ENCODE peak calls at places on chromosome 14, in eight cellular contexts. F is colonic mucosa, Y is lower lobe of right lung, S is neural progenitor cell, W is ovary, Z is GM23248, B is breast epithelium, J is heart right ventricle. P is an unnamed sample. For H3K36me3, the result is how much of the 10 kb centered on the place peaks cover.

GRCh38 chr14:68942281-68943035 is 36.6 kb downstream of the ACTN1 start:
- DNase-seq in W (no peak), J (no peak), F (no peak), S (no peak), Z (no peak), B (no peak), Y (no peak), P (no peak)

GRCh38 chr14:74867673-74868072 is 8.3 kb downstream of the PROX2 start:
- DNase-seq in W (no peak), B (peak), Y (no peak), J (no peak), S (no peak), F (no peak), Z (peak), P (no peak)

GRCh38 chr14:88563845-88564244 is 1.0 kb downstream of the ZC3H14 start:
- DNase-seq in J (no peak), Z (peak), S (peak), Y (no peak), F (no peak), W (no peak), B (no peak), P (no peak)

GRCh38 chr14:89196561-89196960 is 220.5 kb downstream of the FOXN3 start:
- DNase-seq in J (no peak), Y (no peak), B (no peak), F (no peak), W (no peak), S (no peak), Z (no peak), P (no peak)

GRCh38 chr14:105050551-105050897 is 14.7 kb downstream of the GPR132 start:
- DNase-seq in J (no peak), Y (peak), B (peak), W (no peak), S (no peak), F (peak), Z (peak), P (no peak)

GRCh38 chr14:30058401-30058800 is 130.8 kb upstream of the PRKD1 start:
- DNase-seq in J (no peak), W (no peak), Z (peak), Y (no peak), F (no peak), S (no peak), B (no peak), P (no peak)

GRCh38 chr14:69153848-69154208 is 909 bp upstream of the DCAF5 start:
- DNase-seq in F (peak), W (peak), J (no peak), B (no peak), Z (peak), S (peak), Y (no peak), P (no peak)

GRCh38 chr14:35332517-35333346 is 40.5 kb downstream of the PSMA6 start:
- DNase-seq in Y (no peak), S (no peak), W (no peak), Z (peak), B (no peak), J (no peak), F (peak), P (no peak)

GRCh38 chr14:44886860-44887595 is 74.7 kb downstream of the KLHL28 start:
- DNase-seq in J (no peak), F (no peak), B (no peak), Z (no peak), Y (no peak), S (no peak), W (no peak), P (no peak)

GRCh38 chr14:101499080-101499479 is 62.2 kb upstream of the DIO3 start:
- DNase-seq in B (no peak), W (peak), J (no peak), F (peak), S (no peak), Z (no peak), Y (peak), P (no peak)

GRCh38 chr14:69704319-69704718 is 62.6 kb upstream of the SRSF5 start:
- DNase-seq in J (no peak), Z (no peak), Y (no peak), W (no peak), F (no peak), B (no peak), S (no peak), P (no peak)

GRCh38 chr14:70907996-70908917 is 998 bp downstream of the PCNX1 start:
- DNase-seq in F (peak), J (peak), B (peak), Z (peak), W (peak), S (peak), Y (peak), P (peak)

GRCh38 chr14:75493580-75494130 is 28.6 kb upstream of the BATF start:
- DNase-seq in W (no peak), S (no peak), Z (no peak), Y (no peak), J (no peak), F (no peak), B (no peak), P (no peak)

GRCh38 chr14:96176811-96177211 is 27.8 kb upstream of the BDKRB2 start:
- DNase-seq in Y (no peak), W (peak), J (peak), S (no peak), F (no peak), Z (peak), B (peak), P (peak)

GRCh38 chr14:89378119-89378518 is 38.9 kb downstream of the FOXN3 start:
- DNase-seq in S (no peak), B (no peak), W (no peak), Y (no peak), F (no peak), Z (peak), J (no peak), P (no peak)

GRCh38 chr14:21278632-21279031 is 1.3 kb upstream of the RPGRIP1 start:
- DNase-seq in S (no peak), B (no peak), F (no peak), J (no peak), W (no peak), Z (peak), Y (no peak), P (no peak)

GRCh38 chr14:105568859-105569766 is 42.7 kb downstream of the TMEM121 start:
- DNase-seq in S (no peak), W (no peak), F (no peak), Y (no peak), Z (no peak), J (no peak), B (no peak), P (no peak)

GRCh38 chr14:60537663-60538062 is 28.7 kb downstream of the SIX6 start:
- DNase-seq in F (no peak), Z (peak), W (no peak), B (no peak), J (no peak), S (no peak), Y (no peak), P (no peak)

GRCh38 chr14:104794099-104794498 is 1.4 kb downstream of the AKT1 start:
- DNase-seq in J (peak), W (peak), Z (peak), S (peak), B (no peak), Y (peak), F (peak), P (no peak)

GRCh38 chr14:28059254-28059653 is 707.3 kb upstream of the FOXG1 start:
- DNase-seq in S (no peak), F (no peak), Y (no peak), J (no peak), Z (no peak), W (no peak), B (no peak), P (no peak)

GRCh38 chr14:70186826-70187483 is 1.8 kb downstream of the SLC8A3 start:
- DNase-seq in Y (no peak), S (peak), B (no peak), W (no peak), J (peak), Z (no peak), F (peak), P (peak)

GRCh38 chr14:104869669-104870367 is 4.8 kb downstream of the CEP170B start:
- DNase-seq in Z (no peak), J (no peak), W (no peak), F (no peak), B (no peak), Y (no peak), S (no peak), P (no peak)

GRCh38 chr14:77046706-77047105 is 18.2 kb upstream of the IRF2BPL start:
- DNase-seq in S (no peak), F (no peak), Z (peak), J (no peak), B (no peak), Y (no peak), W (no peak), P (no peak)

GRCh38 chr14:73645248-73645610 is 443 bp downstream of the DNAL1 start:
- DNase-seq in Y (no peak), F (no peak), J (no peak), W (no peak), Z (peak), S (no peak), B (no peak), P (no peak)

GRCh38 chr14:71209888-71210287 is 302.6 kb downstream of the PCNX1 start:
- DNase-seq in Y (no peak), Z (no peak), B (no peak), F (no peak), S (no peak), J (no peak), W (no peak), P (no peak)

GRCh38 chr14:36823651-36824050 is 162.0 kb downstream of the PAX9 start:
- DNase-seq in W (no peak), F (no peak), S (no peak), B (no peak), Y (no peak), J (no peak), Z (no peak), P (no peak)

GRCh38 chr14:95220663-95221231 is 63.4 kb upstream of the DICER1 start:
- DNase-seq in Y (no peak), W (no peak), S (peak), B (no peak), F (no peak), Z (peak), J (no peak), P (no peak)

GRCh38 chr14:31263485-31264133 is 56.0 kb upstream of the HECTD1 start:
- DNase-seq in Y (no peak), W (peak), Z (peak), S (no peak), F (no peak), J (no peak), B (peak), P (peak)

GRCh38 chr14:32564591-32564990 is 235.5 kb downstream of the AKAP6 start:
- DNase-seq in J (no peak), F (no peak), B (no peak), Z (peak), W (no peak), S (no peak), Y (no peak), P (no peak)

GRCh38 chr14:105498430-105499255 is 7.6 kb downstream of the TEDC1 start:
- DNase-seq in Z (no peak), B (no peak), Y (peak), S (no peak), F (no peak), J (peak), W (no peak), P (no peak)

GRCh38 chr14:97710726-97711125 is 913.5 kb downstream of the VRK1 start:
- DNase-seq in W (no peak), S (no peak), B (no peak), F (no peak), Y (no peak), Z (no peak), J (no peak), P (no peak)

GRCh38 chr14:103317251-103317650 is 16.8 kb upstream of the EIF5 start:
- DNase-seq in J (no peak), S (no peak), B (no peak), W (no peak), Z (no peak), F (no peak), Y (no peak), P (no peak)
- H3K27ac ChIP-seq in J (no peak), S (no peak), B (no peak), W (no peak), Z (no peak), F (no peak), Y (no peak), P (no peak)

GRCh38 chr14:54627718-54628345 is 60.9 kb downstream of the SAMD4A start:
- DNase-seq in Z (peak), F (peak), S (peak), W (no peak), B (no peak), J (peak), Y (no peak), P (no peak)
- H3K4me3 ChIP-seq in Z (peak), F (no peak), S (no peak), W (no peak), B (peak), J (peak), Y (peak), P (peak)

GRCh38 chr14:72558721-72559120 is 335.2 kb downstream of the DPF3 start:
- DNase-seq in J (no peak), B (peak), S (no peak), Z (peak), W (no peak), Y (no peak), F (no peak), P (no peak)
- H3K36me3 ChIP-seq in J (under half), B (under half), S (under half), Z (under half), W (under half), Y (under half), F (under half), P (under half)

DNA sequence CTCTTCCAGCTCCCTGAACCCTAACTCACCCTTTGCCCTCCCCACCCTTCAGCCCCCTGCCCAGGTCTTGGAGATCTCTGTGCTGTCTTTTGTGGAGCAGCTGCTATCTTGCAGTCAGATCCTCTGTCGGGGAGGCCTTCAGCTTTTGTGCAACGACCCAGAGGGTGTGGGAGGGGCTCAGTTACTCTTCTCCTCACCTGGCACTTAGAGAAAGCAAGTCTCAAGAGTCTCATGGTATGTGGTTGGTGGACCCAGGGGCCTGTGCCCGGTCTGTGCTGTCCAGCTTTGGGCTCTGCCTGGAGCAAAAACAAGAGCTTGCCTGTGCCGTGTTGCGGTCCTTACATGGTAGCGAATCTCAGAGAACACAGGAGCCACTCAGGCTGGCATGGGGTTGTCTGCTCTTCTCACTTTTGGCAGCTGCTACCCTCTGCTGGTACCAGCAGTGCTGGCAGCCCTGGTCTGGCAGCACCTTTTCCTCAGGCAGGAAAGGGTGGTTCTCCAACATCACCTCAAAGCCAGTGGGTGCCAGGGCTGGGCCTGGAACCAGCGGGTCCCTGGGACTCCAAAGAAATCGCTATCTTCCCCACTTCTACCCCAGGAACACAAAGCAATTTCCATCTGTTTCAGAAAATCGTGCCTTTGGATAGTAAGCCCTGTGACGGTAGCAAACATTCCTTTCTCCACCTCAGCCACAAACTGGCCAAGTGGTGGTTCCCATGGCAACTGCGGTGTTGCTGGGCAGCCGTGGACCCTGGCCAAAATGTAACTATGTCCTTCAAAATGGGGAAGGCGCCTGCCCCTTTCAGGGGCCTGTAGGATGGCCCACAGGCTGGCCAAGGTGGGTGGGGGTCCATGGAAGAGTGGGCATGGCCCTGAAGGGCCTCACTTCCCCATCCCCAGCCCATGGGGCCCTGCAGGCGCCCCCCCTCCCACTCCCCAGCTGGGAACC is 90.0 kb downstream of the RIN3 start:
- DNase-seq in Y (peak), S (peak), F (no peak), W (no peak), Z (peak), J (peak), B (peak), P (peak)
- H3K27ac ChIP-seq in Y (peak), S (no peak), F (peak), W (no peak), Z (no peak), J (no peak), B (peak), P (no peak)

GRCh38 chr14:41605550-41606248 is 977 bp upstream of the LRFN5 start:
- DNase-seq in F (peak), S (peak), W (peak), Z (peak), Y (no peak), B (no peak), J (no peak), P (no peak)

GRCh38 chr14:41607966-41608663 is 1.4 kb downstream of the LRFN5 start:
- DNase-seq in W (peak), S (peak), B (no peak), J (no peak), Z (peak), F (peak), Y (no peak), P (no peak)

GRCh38 chr14:41606249-41607118 is at the start of gene LRFN5:
- DNase-seq in Y (no peak), S (peak), F (peak), J (peak), Z (peak), W (peak), B (no peak), P (no peak)

GRCh38 chr14:41604793-41605534 is 1.7 kb upstream of the LRFN5 start:
- DNase-seq in W (peak), J (peak), B (no peak), S (peak), F (peak), Y (no peak), Z (peak), P (no peak)

DNA sequence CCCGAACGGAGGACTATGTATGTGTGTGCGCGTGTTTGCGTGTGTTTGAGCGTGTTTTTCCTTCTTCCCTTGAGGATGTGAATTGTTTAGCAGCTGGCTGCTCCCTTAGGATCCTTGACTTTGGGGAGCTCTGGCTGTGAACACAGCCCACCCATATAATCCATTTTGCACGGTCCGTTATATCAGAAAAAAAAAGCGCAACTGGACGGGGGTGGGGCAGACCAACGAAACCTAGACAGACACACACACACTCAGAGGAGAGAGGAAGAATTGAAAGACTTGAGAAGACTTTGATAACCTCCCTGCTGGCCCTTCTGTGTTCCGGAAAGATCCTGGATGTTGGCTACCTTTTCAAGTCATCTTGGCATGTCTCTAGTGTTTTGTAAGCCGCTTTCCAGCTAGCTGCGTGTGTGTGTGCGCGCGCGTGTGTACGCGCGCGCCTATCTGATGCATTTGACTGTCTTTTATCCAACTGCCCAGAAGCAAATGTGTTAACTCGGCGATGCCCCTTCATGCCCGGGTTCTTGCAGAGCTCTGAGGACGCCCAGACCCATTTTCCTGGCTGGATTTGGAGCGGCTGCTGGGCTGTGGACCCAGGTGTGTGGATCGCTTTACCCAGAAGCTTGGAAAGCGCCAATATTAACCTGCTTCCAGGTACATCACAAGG is 576 bp downstream of the LRFN5 start:
- DNase-seq in F (no peak), J (no peak), Z (peak), B (no peak), S (peak), W (no peak), Y (no peak), P (no peak)
- H3K4me3 ChIP-seq in F (peak), J (peak), Z (peak), B (peak), S (peak), W (peak), Y (peak), P (peak)

DNA sequence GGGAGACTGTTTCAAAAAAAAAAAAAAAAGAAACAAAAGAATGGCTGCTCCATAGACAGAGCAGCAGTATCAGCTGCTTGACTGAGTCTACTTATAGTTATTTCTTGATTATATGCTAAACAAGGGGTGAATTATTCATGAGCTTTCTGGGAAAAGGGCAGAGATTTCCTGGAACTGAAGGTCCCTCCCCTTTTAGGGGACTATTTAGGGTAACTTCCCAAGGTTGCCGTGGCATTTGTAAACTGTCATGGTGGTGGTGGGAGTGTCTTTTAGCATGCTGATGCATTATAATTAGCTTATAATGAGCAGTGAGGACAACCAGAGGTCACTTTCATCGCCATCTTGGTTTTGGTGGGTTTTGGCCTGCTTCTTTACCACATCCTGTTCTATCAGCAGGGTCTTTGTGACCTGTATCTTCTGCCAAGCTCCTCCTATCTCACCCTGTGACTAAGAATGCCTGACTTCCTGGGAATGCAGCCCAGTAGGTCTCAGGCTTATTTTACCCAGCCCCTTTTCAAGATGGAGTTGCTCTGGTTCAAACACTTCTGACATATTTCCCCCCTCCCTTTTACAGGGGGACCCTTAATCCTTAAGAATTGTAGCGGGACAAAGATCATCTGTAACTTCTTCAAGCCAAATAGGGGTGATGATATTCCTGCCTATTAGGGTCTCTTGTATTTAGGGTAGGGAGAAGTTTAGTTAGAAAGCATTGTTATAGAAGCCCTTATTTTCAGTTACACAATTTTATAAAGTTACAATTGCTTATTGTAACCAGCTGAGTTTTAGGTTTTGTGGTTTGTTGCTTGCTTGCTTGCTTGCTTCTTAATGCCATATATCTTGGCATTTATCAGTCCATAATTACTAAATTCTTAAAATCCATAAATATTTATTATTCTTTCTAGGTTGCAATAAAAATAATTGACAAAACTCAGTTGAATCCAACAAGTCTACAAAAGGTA is 42.5 kb downstream of the MARK3 start:
- DNase-seq in Z (peak), S (peak), W (peak), B (no peak), F (no peak), J (no peak), Y (no peak), P (no peak)
- H3K36me3 ChIP-seq in Z (under half), S (under half), W (under half), B (under half), F (under half), J (under half), Y (under half), P (under half)

DNA sequence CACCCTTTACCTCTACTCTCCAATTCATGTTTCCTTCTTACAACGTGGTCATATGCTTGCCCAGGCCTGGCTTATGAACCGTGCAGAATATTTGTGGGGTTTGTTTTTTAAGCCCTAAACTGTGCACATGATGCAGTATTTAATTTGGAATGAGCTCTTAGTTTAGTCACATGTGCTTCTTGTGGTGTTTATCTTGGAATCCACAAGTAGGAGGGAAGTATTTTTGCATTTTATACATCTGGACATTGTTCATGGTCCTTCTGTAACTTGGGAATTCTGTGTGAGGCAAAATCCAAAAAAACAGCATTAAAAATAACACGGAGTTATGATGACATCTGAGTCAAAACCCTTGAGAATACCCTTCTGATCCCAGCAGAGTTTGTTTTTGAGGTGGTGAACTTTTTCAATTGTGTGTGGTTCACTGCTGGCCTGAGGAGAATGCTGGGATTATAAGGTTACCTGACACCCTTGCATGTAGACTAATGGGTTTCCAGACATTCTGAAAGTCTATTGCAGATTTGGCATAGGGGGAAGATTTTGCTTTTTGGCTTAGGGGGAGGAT is 121.4 kb downstream of the RAD51B start:
- DNase-seq in B (no peak), Z (peak), F (no peak), Y (no peak), S (peak), J (no peak), W (no peak), P (no peak)
- H3K27ac ChIP-seq in B (peak), Z (peak), F (peak), Y (peak), S (peak), J (peak), W (peak), P (peak)

P was measured in gastrocnemius medialis.